ENCODE peak calls at places on chromosomes 4 and X, in nine cellular contexts. One of them, this sample, is unnamed.

GRCh38 chrX:46953137-46953527 is 40.9 kb downstream of the JADE3 start:
- DNase-seq in stimulated activated CD8-positive, alpha-beta memory T cell treated with anti-CD3 and anti-CD28 coated beads, Interleukin-15, amount 100 ng/mL, for 4 hours: no peak
- DNase-seq in pons: no peak
- DNase-seq in fibroblast of the conjunctiva: no peak
- DNase-seq in substantia nigra: no peak
- DNase-seq in iris pigment epithelial cell: no peak
- DNase-seq in cardiac muscle cell: no peak
- DNase-seq in T-cell: no peak
- DNase-seq in EH: no peak
- DNase-seq in this sample: no peak

GRCh38 chrX:108199691-108200090 is 108.1 kb downstream of the ATG4A start:
- DNase-seq in iris pigment epithelial cell: peak; percentile 40
- DNase-seq in pons: peak; percentile 4
- DNase-seq in substantia nigra: no peak
- DNase-seq in cardiac muscle cell: peak; percentile 61
- DNase-seq in EH: peak; percentile 30
- DNase-seq in fibroblast of the conjunctiva: no peak
- DNase-seq in T-cell: no peak
- DNase-seq in stimulated activated CD8-positive, alpha-beta memory T cell treated with anti-CD3 and anti-CD28 coated beads, Interleukin-15, amount 100 ng/mL, for 4 hours: no peak
- DNase-seq in this sample: no peak

GRCh38 chrX:132561974-132562373 is 73.1 kb upstream of the MBNL3 start:
- DNase-seq in pons: no peak
- DNase-seq in substantia nigra: no peak
- DNase-seq in iris pigment epithelial cell: no peak
- DNase-seq in fibroblast of the conjunctiva: no peak
- DNase-seq in cardiac muscle cell: no peak
- DNase-seq in T-cell: no peak
- DNase-seq in EH: no peak
- DNase-seq in stimulated activated CD8-positive, alpha-beta memory T cell treated with anti-CD3 and anti-CD28 coated beads, Interleukin-15, amount 100 ng/mL, for 4 hours: no peak
- DNase-seq in this sample: no peak

GRCh38 chr4:7632341-7632740 is 197.6 kb upstream of the PSAPL1 start:
- DNase-seq in EH: no peak
- DNase-seq in iris pigment epithelial cell: no peak
- DNase-seq in fibroblast of the conjunctiva: no peak
- DNase-seq in substantia nigra: no peak
- DNase-seq in T-cell: no peak
- DNase-seq in pons: no peak
- DNase-seq in cardiac muscle cell: peak; percentile 46
- DNase-seq in stimulated activated CD8-positive, alpha-beta memory T cell treated with anti-CD3 and anti-CD28 coated beads, Interleukin-15, amount 100 ng/mL, for 4 hours: no peak
- DNase-seq in this sample: no peak

GRCh38 chrX:70452143-70452733 is 7.6 kb downstream of the DLG3 start:
- DNase-seq in stimulated activated CD8-positive, alpha-beta memory T cell treated with anti-CD3 and anti-CD28 coated beads, Interleukin-15, amount 100 ng/mL, for 4 hours: no peak
- DNase-seq in EH: peak; percentile 59
- DNase-seq in fibroblast of the conjunctiva: no peak
- DNase-seq in iris pigment epithelial cell: no peak
- DNase-seq in pons: no peak
- DNase-seq in substantia nigra: no peak
- DNase-seq in T-cell: peak; percentile 42
- DNase-seq in cardiac muscle cell: peak; percentile 46
- DNase-seq in this sample: no peak

GRCh38 chr4:95546866-95547707 is 1.7 kb downstream of the UNC5C start:
- DNase-seq in stimulated activated CD8-positive, alpha-beta memory T cell treated with anti-CD3 and anti-CD28 coated beads, Interleukin-15, amount 100 ng/mL, for 4 hours: no peak
- DNase-seq in T-cell: no peak
- DNase-seq in pons: peak; percentile 60
- DNase-seq in iris pigment epithelial cell: no peak
- DNase-seq in fibroblast of the conjunctiva: no peak
- DNase-seq in EH: no peak
- DNase-seq in substantia nigra: no peak
- DNase-seq in cardiac muscle cell: peak; percentile 43
- DNase-seq in this sample: no peak

GRCh38 chrX:31590581-31591113 is 518.8 kb upstream of the FTHL17 start:
- DNase-seq in EH: peak; percentile 80
- DNase-seq in pons: no peak
- DNase-seq in substantia nigra: no peak
- DNase-seq in T-cell: no peak
- DNase-seq in iris pigment epithelial cell: peak; percentile 72
- DNase-seq in cardiac muscle cell: no peak
- DNase-seq in stimulated activated CD8-positive, alpha-beta memory T cell treated with anti-CD3 and anti-CD28 coated beads, Interleukin-15, amount 100 ng/mL, for 4 hours: no peak
- DNase-seq in fibroblast of the conjunctiva: peak; percentile 26
- DNase-seq in this sample: peak; percentile 65

GRCh38 chr4:78691971-78692814 is 84.0 kb upstream of the BMP2K start:
- DNase-seq in T-cell: no peak
- DNase-seq in cardiac muscle cell: peak; percentile 64
- DNase-seq in pons: peak; percentile 64
- DNase-seq in iris pigment epithelial cell: no peak
- DNase-seq in stimulated activated CD8-positive, alpha-beta memory T cell treated with anti-CD3 and anti-CD28 coated beads, Interleukin-15, amount 100 ng/mL, for 4 hours: no peak
- DNase-seq in substantia nigra: peak; percentile 11
- DNase-seq in fibroblast of the conjunctiva: no peak
- DNase-seq in EH: peak; percentile 52
- DNase-seq in this sample: no peak